ENCODE peak calls at places on chromosome 1, in seven cellular contexts. D is PC-9; Z is activated CD8-positive, alpha-beta memory T cell treated with anti-CD3 and anti-CD28 coated beads for 24 hours; Y is stimulated activated naive CD4-positive, alpha-beta T cell treated with Interleukin-2 at 50 U/mL for 16 hours; H is tibial artery; J is RWPE1; O is hypothalamus. W is an unnamed sample.

GRCh38 chr1:231431665-231432415 is 9.8 kb upstream of the EGLN1 start:
- DNase-seq in O (no peak), H (no peak), Y (no peak), Z (no peak), D (no peak), J (no peak), W (no peak)

GRCh38 chr1:241156231-241156965 is 200.6 kb downstream of the RGS7 start:
- DNase-seq in Z (no peak), J (peak), Y (no peak), D (no peak), O (no peak), H (no peak), W (peak)

GRCh38 chr1:63903947-63904346 is 130.1 kb downstream of the ROR1 start:
- DNase-seq in Z (no peak), H (no peak), J (no peak), Y (no peak), O (no peak), D (no peak), W (no peak)

GRCh38 chr1:86227026-86227425 is 70.5 kb upstream of the COL24A1 start:
- DNase-seq in O (no peak), Z (no peak), H (no peak), Y (no peak), D (no peak), J (no peak), W (no peak)

GRCh38 chr1:94792473-94792875 is 27.7 kb upstream of the SLC44A3 start:
- DNase-seq in H (no peak), O (no peak), J (no peak), Z (no peak), Y (no peak), D (peak), W (peak)

GRCh38 chr1:166489356-166489669 is 322.5 kb upstream of the FAM78B start:
- DNase-seq in D (no peak), H (no peak), Y (no peak), J (no peak), Z (no peak), O (no peak), W (no peak)

GRCh38 chr1:196381544-196381943 is 226.7 kb downstream of the KCNT2 start:
- DNase-seq in J (no peak), O (no peak), Z (no peak), Y (no peak), H (no peak), D (no peak), W (no peak)

GRCh38 chr1:115911298-115911697 is 65.0 kb upstream of the SLC22A15 start:
- DNase-seq in Y (no peak), D (peak), H (no peak), Z (no peak), J (peak), O (no peak), W (peak)

GRCh38 chr1:175129182-175129581 is 61.5 kb downstream of the TNN start:
- DNase-seq in D (peak), J (no peak), O (no peak), Y (no peak), H (no peak), Z (no peak), W (peak)

GRCh38 chr1:10784998-10785854 is 11.2 kb downstream of the CASZ1 start:
- DNase-seq in J (no peak), Z (no peak), O (no peak), H (no peak), D (no peak), Y (no peak), W (no peak)

GRCh38 chr1:21861602-21862429 is 49.8 kb downstream of the LDLRAD2 start:
- DNase-seq in D (peak), Z (no peak), Y (no peak), O (no peak), J (peak), H (no peak), W (peak)

GRCh38 chr1:3831689-3832088 is 25.3 kb downstream of the CEP104 start:
- DNase-seq in D (no peak), H (no peak), O (no peak), Y (no peak), J (no peak), Z (no peak), W (no peak)

GRCh38 chr1:41411229-41411628 is 50.0 kb downstream of the FOXO6 start:
- DNase-seq in O (no peak), Y (no peak), Z (no peak), J (peak), H (no peak), D (peak), W (peak)

GRCh38 chr1:6450943-6451373 is 15.0 kb downstream of the TNFRSF25 start:
- DNase-seq in J (no peak), H (no peak), D (no peak), Y (no peak), Z (no peak), O (no peak), W (no peak)

GRCh38 chr1:18479484-18479883 is 1.2 kb upstream of the KLHDC7A start:
- DNase-seq in H (no peak), Z (no peak), O (no peak), Y (no peak), J (no peak), D (no peak), W (no peak)

GRCh38 chr1:244919320-244920282 is 55.3 kb upstream of the HNRNPU start:
- DNase-seq in J (no peak), H (no peak), Y (no peak), O (no peak), Z (no peak), D (no peak), W (no peak)

GRCh38 chr1:217431395-217431794 is 199.5 kb downstream of the GPATCH2 start:
- DNase-seq in H (no peak), J (no peak), O (no peak), D (no peak), Y (no peak), Z (no peak), W (peak)

GRCh38 chr1:27192039-27192529 is 37.2 kb upstream of the SLC9A1 start:
- DNase-seq in H (no peak), O (no peak), D (peak), J (peak), Z (no peak), Y (no peak), W (peak)

GRCh38 chr1:68725353-68725752 is 228.5 kb upstream of the DEPDC1 start:
- DNase-seq in H (no peak), D (no peak), Z (no peak), J (no peak), O (no peak), Y (no peak), W (no peak)

GRCh38 chr1:32627596-32628162 is 22.7 kb downstream of the ZBTB8OS start:
- DNase-seq in O (no peak), D (no peak), J (no peak), H (no peak), Y (no peak), Z (peak), W (no peak)

GRCh38 chr1:226371866-226372490 is 35.9 kb downstream of the PARP1 start:
- DNase-seq in H (no peak), D (no peak), O (no peak), Z (no peak), Y (no peak), J (no peak), W (no peak)

GRCh38 chr1:2986549-2987305 is 34.5 kb upstream of the ACTRT2 start:
- DNase-seq in Y (no peak), Z (no peak), H (no peak), D (no peak), O (no peak), J (no peak), W (no peak)

GRCh38 chr1:43883321-43883720 is 50.3 kb upstream of the ARTN start:
- DNase-seq in O (no peak), Y (no peak), J (peak), H (no peak), D (no peak), Z (no peak), W (no peak)

GRCh38 chr1:99749948-99750347 is 16.5 kb downstream of the FRRS1 start:
- DNase-seq in Y (no peak), H (no peak), Z (no peak), D (no peak), J (no peak), O (no peak), W (no peak)

GRCh38 chr1:219302697-219303096 is 129.0 kb downstream of the LYPLAL1 start:
- DNase-seq in H (no peak), O (no peak), Y (no peak), J (no peak), D (no peak), Z (no peak), W (no peak)

GRCh38 chr1:3685906-3686305 is 33.6 kb downstream of the TP73 start:
- DNase-seq in O (no peak), J (no peak), H (no peak), Y (no peak), D (no peak), Z (no peak), W (no peak)

GRCh38 chr1:91872560-91873081 is 13.3 kb downstream of the TGFBR3 start:
- DNase-seq in J (peak), O (no peak), H (no peak), Z (peak), Y (peak), D (peak), W (peak)

GRCh38 chr1:172135923-172136610 is 284.4 kb upstream of the C1orf105 start:
- DNase-seq in O (no peak), Z (no peak), H (no peak), J (no peak), D (peak), Y (no peak), W (peak)

GRCh38 chr1:91583326-91583755 is 82.7 kb downstream of the CDC7 start:
- DNase-seq in Z (no peak), D (no peak), O (no peak), Y (no peak), H (no peak), J (no peak), W (peak)

GRCh38 chr1:191895462-191896058 is 262.7 kb upstream of the RGS18 start:
- DNase-seq in Z (no peak), O (no peak), D (no peak), J (no peak), Y (no peak), H (no peak), W (no peak)

GRCh38 chr1:209873067-209873810 is 45.5 kb downstream of the UTP25 start:
- DNase-seq in Y (no peak), Z (no peak), D (peak), J (peak), O (no peak), H (no peak), W (peak)

W was measured in PC-3.